ENCODE peak calls at places on chromosomes 4 and X, in four cellular contexts. E is T-helper 17 cell; H is effector CD4-positive, alpha-beta T cell; V is nephron progenitor cell. A is an unnamed sample.

GRCh38 chr4:118954246-118954645 is 65.6 kb downstream of the SYNPO2 start:
- DNase-seq in H (no peak), V (no peak), E (no peak), A (no peak)

GRCh38 chr4:88360791-88361190 is 17.9 kb upstream of the HERC6 start:
- DNase-seq in V (no peak), H (no peak), E (no peak), A (no peak)

GRCh38 chr4:181202249-181202648 is 1041.0 kb upstream of the TENM3 start:
- DNase-seq in V (no peak), H (no peak), E (no peak), A (no peak)

GRCh38 chrX:117969782-117970181 is 146.8 kb downstream of the KLHL13 start:
- DNase-seq in H (no peak), E (no peak), V (no peak), A (no peak)

GRCh38 chr4:26058537-26058936 is 144.5 kb downstream of the SMIM20 start:
- DNase-seq in E (no peak), H (no peak), V (no peak), A (no peak)

GRCh38 chr4:109429545-109429944 is 4.1 kb upstream of the SEC24B start:
- DNase-seq in H (no peak), E (no peak), V (no peak), A (no peak)

GRCh38 chr4:51830146-51830545 is 12.8 kb upstream of the DCUN1D4 start:
- DNase-seq in H (no peak), V (no peak), E (no peak), A (no peak)

GRCh38 chr4:119795986-119796578 is 167.5 kb upstream of the PDE5A start:
- DNase-seq in V (no peak), E (no peak), H (no peak), A (no peak)

GRCh38 chr4:52755409-52755808 is 4.2 kb upstream of the ERVMER34-1 start:
- DNase-seq in E (no peak), H (no peak), V (no peak), A (no peak)

GRCh38 chrX:960821-961220 is 251.6 kb downstream of the CRLF2 start:
- DNase-seq in E (no peak), V (no peak), H (no peak), A (no peak)

GRCh38 chr4:5206391-5206790 is 155.1 kb downstream of the STK32B start:
- DNase-seq in V (no peak), E (no peak), H (no peak), A (no peak)

GRCh38 chrX:156003486-156004185 is 6.1 kb downstream of the IL9R start:
- DNase-seq in E (no peak), V (no peak), H (no peak), A (no peak)

GRCh38 chr4:25567253-25567652 is 88.4 kb upstream of the SLC34A2 start:
- DNase-seq in V (no peak), H (no peak), E (no peak), A (no peak)

GRCh38 chr4:85823295-85823694 is 348.3 kb downstream of the ARHGAP24 start:
- DNase-seq in H (no peak), V (no peak), E (no peak), A (no peak)

GRCh38 chrX:65203545-65203944 is 227.3 kb upstream of the ZC4H2 start:
- DNase-seq in V (no peak), H (no peak), E (no peak), A (no peak)